ENCODE peak calls at places on chromosomes 16 and 17, in ten cellular contexts. D is left ventricle myocardium inferior; Q is iris pigment epithelial cell; F is suprapubic skin; Y is T-helper 1 cell; S is GM03348; H is NCI-H1092; L is activated effector memory CD4-positive, alpha-beta T cell treated with Interleukin-2 at 50 U/mL for 16 hours; U is fibroblast of the aortic adventitia; B is fibroblast of gingiva. N is an unnamed sample.

GRCh38 chr16:69523571-69523970 is 42.2 kb upstream of the NFAT5 start:
- DNase-seq in D (no peak), Q (no peak), F (no peak), Y (no peak), S (no peak), H (no peak), L (no peak), U (no peak), B (no peak), N (no peak)

GRCh38 chr17:80948091-80948960 is 43.3 kb upstream of the CHMP6 start:
- DNase-seq in D (no peak), Q (no peak), F (peak), Y (no peak), S (no peak), H (no peak), L (no peak), U (no peak), B (no peak), N (no peak)

GRCh38 chr17:76805319-76805718 is 62.9 kb upstream of the MGAT5B start:
- DNase-seq in D (no peak), Q (peak), F (no peak), Y (no peak), S (peak), H (no peak), L (no peak), U (peak), B (peak), N (no peak)

GRCh38 chr17:9258115-9259020 is 237.1 kb downstream of the NTN1 start:
- DNase-seq in D (no peak), Q (no peak), F (no peak), Y (no peak), S (no peak), H (no peak), L (no peak), U (no peak), B (no peak), N (no peak)

GRCh38 chr16:30473231-30474061 is 904 bp downstream of the ITGAL start:
- DNase-seq in D (no peak), Q (no peak), F (no peak), Y (no peak), S (no peak), H (no peak), L (peak), U (no peak), B (no peak), N (no peak)

GRCh38 chr16:72844225-72844920 is 203.6 kb downstream of the ZFHX3 start:
- DNase-seq in D (no peak), Q (no peak), F (no peak), Y (no peak), S (no peak), H (no peak), L (no peak), U (no peak), B (no peak), N (no peak)

GRCh38 chr17:48544356-48545021 is 420 bp downstream of the HOXB2 start:
- DNase-seq in D (peak), Q (peak), F (peak), Y (peak), S (peak), H (peak), L (peak), U (peak), B (no peak), N (no peak)

GRCh38 chr16:84986102-84986501 is 25.2 kb downstream of the ZDHHC7 start:
- DNase-seq in D (no peak), Q (no peak), F (no peak), Y (no peak), S (no peak), H (no peak), L (no peak), U (no peak), B (no peak), N (peak)

GRCh38 chr17:28896491-28896883 is 1.0 kb downstream of the FLOT2 start:
- DNase-seq in D (no peak), Q (no peak), F (no peak), Y (no peak), S (no peak), H (no peak), L (no peak), U (peak), B (no peak), N (no peak)

GRCh38 chr17:41494524-41494923 is 4.8 kb upstream of the KRT36 start:
- DNase-seq in D (no peak), Q (peak), F (no peak), Y (no peak), S (peak), H (no peak), L (no peak), U (peak), B (peak), N (no peak)